ENCODE peak calls at places on chromosomes 4 and X, in five cellular contexts. K, W, M, E and S are unnamed samples.
A peak's percentile ranks its signal among the peaks of the same experiment; 100 is the strongest.

GRCh38 chrX:9897761-9898161 is 69.4 kb upstream of the CLDN34 start:
- DNase-seq in M (peak; percentile 64), K (no peak), W (no peak), E (peak; percentile 93), S (no peak)

GRCh38 chrX:11724122-11725017 is 33.7 kb upstream of the MSL3 start:
- DNase-seq in M (peak; percentile 75), K (peak; percentile 21), W (no peak), E (peak; percentile 48), S (no peak)

GRCh38 chr4:172344266-172344772 is 531.1 kb downstream of the GALNTL6 start:
- DNase-seq in E (no peak), W (no peak), M (no peak), K (no peak), S (no peak)

GRCh38 chr4:15756361-15756861 is 21.7 kb upstream of the CD38 start:
- DNase-seq in W (no peak), M (peak; percentile 20), K (no peak), E (peak; percentile 80), S (no peak)

GRCh38 chr4:60133414-60133813 is 1066.7 kb upstream of the ADGRL3 start:
- DNase-seq in W (no peak), M (no peak), E (peak; percentile 23), K (no peak), S (no peak)

GRCh38 chrX:109987884-109988283 is 15.0 kb upstream of the TMEM164 start:
- DNase-seq in E (no peak), W (no peak), M (no peak), K (no peak), S (no peak)

GRCh38 chrX:3371163-3371562 is 24.7 kb upstream of the MXRA5 start:
- DNase-seq in W (no peak), E (no peak), M (no peak), K (no peak), S (no peak)

GRCh38 chr4:26132858-26133257 is 188.0 kb upstream of the RBPJ start:
- DNase-seq in E (no peak), W (no peak), M (no peak), K (peak; percentile 38), S (no peak)

GRCh38 chr4:186557486-186557885 is 2.1 kb upstream of the MTNR1A start:
- DNase-seq in W (no peak), K (no peak), E (peak; percentile 84), M (peak; percentile 87), S (no peak)

GRCh38 chr4:166044871-166045270 is 171.8 kb downstream of the TLL1 start:
- DNase-seq in M (no peak), K (no peak), W (no peak), E (no peak), S (no peak)

GRCh38 chr4:121150486-121150885 is 13.6 kb downstream of the TNIP3 start:
- DNase-seq in E (no peak), K (no peak), W (no peak), M (no peak), S (no peak)

GRCh38 chr4:157128395-157128794 is 52.4 kb downstream of the GLRB start:
- DNase-seq in K (peak; percentile 4), E (peak; percentile 42), W (no peak), M (peak; percentile 32), S (no peak)

GRCh38 chr4:55866973-55867574 is 13.6 kb downstream of the EXOC1 start:
- DNase-seq in E (peak; percentile 84), M (peak; percentile 83), W (no peak), K (peak; percentile 77), S (no peak)

GRCh38 chrX:91435465-91435864 is 826 bp downstream of the PABPC5 start:
- DNase-seq in E (no peak), W (no peak), K (peak; percentile 3), M (peak; percentile 42), S (no peak)

GRCh38 chrX:13226214-13226613 is 93.6 kb downstream of the ATXN3L start:
- DNase-seq in E (no peak), M (no peak), W (no peak), K (no peak), S (no peak)

GRCh38 chr4:48635310-48635709 is 144.8 kb downstream of the FRYL start:
- DNase-seq in K (no peak), W (no peak), E (peak; percentile 44), M (no peak), S (no peak)

GRCh38 chr4:168737441-168738176 is 240.8 kb downstream of the PALLD start:
- DNase-seq in K (no peak), E (peak; percentile 62), M (peak; percentile 53), W (no peak), S (no peak)

GRCh38 chr4:70326052-70326451 is 8.7 kb upstream of the CABS1 start:
- DNase-seq in M (no peak), E (no peak), W (no peak), K (no peak), S (no peak)

GRCh38 chrX:70444326-70445196 is at the start of gene DLG3:
- DNase-seq in K (peak; percentile 84), M (peak; percentile 59), W (no peak), E (peak; percentile 26), S (peak; percentile 77)

GRCh38 chr4:90081432-90082195 is 45.6 kb upstream of the CCSER1 start:
- DNase-seq in E (no peak), W (no peak), M (no peak), K (peak; percentile 13), S (no peak)

GRCh38 chrX:50097121-50097520 is 103.7 kb downstream of the AKAP4 start:
- DNase-seq in K (no peak), E (no peak), M (no peak), W (no peak), S (no peak)

GRCh38 chr4:8639021-8639420 is 46.5 kb downstream of the CPZ start:
- DNase-seq in E (no peak), W (no peak), M (no peak), K (no peak), S (no peak)

GRCh38 chr4:156767911-156768415 is 203.6 kb downstream of the PDGFC start:
- DNase-seq in W (no peak), E (no peak), M (no peak), K (no peak), S (no peak)

GRCh38 chr4:153267013-153267412 is 62.8 kb downstream of the TRIM2 start:
- DNase-seq in E (peak; percentile 82), K (no peak), M (no peak), W (no peak), S (no peak)

GRCh38 chrX:132180929-132181328 is 38.3 kb downstream of the RAP2C start:
- DNase-seq in M (no peak), K (no peak), W (no peak), E (no peak), S (no peak)

GRCh38 chr4:141077611-141078225 is 55.6 kb downstream of the RNF150 start:
- DNase-seq in M (peak; percentile 57), E (no peak), W (no peak), K (peak; percentile 16), S (peak; percentile 64)

GRCh38 chr4:64158648-64159326 is 250.5 kb downstream of the TECRL start:
- DNase-seq in K (peak; percentile 86), M (peak; percentile 87), E (peak; percentile 72), W (no peak), S (no peak)

GRCh38 chrX:373641-374471 is 12.9 kb downstream of the PPP2R3B start:
- DNase-seq in W (no peak), K (peak; percentile 83), E (peak; percentile 42), M (peak; percentile 51), S (no peak)

GRCh38 chrX:46665232-46666162 is 91.9 kb downstream of the CHST7 start:
- DNase-seq in E (no peak), M (no peak), W (no peak), K (no peak), S (no peak)

GRCh38 chr4:185640809-185641675 is 105.7 kb upstream of the PDLIM3 start:
- DNase-seq in W (no peak), K (peak; percentile 85), M (peak; percentile 45), E (peak; percentile 76), S (no peak)

GRCh38 chr4:15989431-15989830 is 26.5 kb upstream of the FGFBP2 start:
- DNase-seq in E (no peak), W (no peak), M (no peak), K (no peak), S (no peak)

GRCh38 chrX:10160221-10160620 is 3.4 kb downstream of the CLCN4 start:
- DNase-seq in K (no peak), E (no peak), M (no peak), W (no peak), S (no peak)

GRCh38 chrX:17377795-17378194 is 2.8 kb downstream of the NHS start:
- DNase-seq in M (no peak), W (no peak), K (no peak), E (no peak), S (no peak)

DNA sequence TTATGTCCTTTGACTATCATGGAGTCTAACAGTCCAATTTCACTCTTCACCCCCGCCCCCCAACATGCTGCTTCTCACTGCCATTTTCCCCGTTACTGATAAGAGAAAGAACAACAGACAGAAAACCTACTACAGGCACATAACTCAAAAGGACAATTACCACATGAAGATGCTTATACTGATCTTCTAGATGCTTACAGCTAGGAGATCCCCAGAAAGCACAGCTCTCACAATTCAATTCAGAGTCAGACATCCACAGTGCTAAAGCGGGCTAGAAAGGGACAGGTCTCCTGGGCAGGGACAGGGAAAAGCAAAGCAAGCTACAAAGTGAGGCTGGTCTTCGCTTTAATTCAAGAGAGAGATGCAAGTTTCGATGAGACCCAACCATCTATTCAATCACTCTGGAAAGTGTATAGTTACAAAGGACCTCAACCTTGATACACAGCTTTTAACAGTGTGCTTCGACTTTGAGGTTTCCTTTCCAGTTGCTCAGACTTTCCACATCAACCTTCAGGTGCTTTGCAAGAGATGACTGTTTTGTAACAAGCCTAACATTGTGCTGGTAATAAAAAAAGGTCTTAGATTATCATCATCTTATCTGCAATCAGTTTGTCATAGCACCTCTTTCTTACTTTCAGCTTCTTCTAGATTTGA is 60.9 kb downstream of the LEF1 start:
- DNase-seq in M (no peak), W (no peak), E (no peak), K (no peak), S (no peak)
- H3K4me3 ChIP-seq in M (no peak overlapping the region), W (no peak overlapping the region), E (no peak overlapping the region), K (no peak overlapping the region), S (no peak overlapping the region)

GRCh38 chr4:102612824-102613366 is 111.7 kb downstream of the NFKB1 start:
- DNase-seq in W (no peak), K (no peak), M (no peak), E (no peak), S (no peak)
- H3K27ac ChIP-seq in W (peak overlapping the region; percentile 49), K (no peak overlapping the region), M (no peak overlapping the region), E (no peak overlapping the region), S (no peak overlapping the region)

DNA sequence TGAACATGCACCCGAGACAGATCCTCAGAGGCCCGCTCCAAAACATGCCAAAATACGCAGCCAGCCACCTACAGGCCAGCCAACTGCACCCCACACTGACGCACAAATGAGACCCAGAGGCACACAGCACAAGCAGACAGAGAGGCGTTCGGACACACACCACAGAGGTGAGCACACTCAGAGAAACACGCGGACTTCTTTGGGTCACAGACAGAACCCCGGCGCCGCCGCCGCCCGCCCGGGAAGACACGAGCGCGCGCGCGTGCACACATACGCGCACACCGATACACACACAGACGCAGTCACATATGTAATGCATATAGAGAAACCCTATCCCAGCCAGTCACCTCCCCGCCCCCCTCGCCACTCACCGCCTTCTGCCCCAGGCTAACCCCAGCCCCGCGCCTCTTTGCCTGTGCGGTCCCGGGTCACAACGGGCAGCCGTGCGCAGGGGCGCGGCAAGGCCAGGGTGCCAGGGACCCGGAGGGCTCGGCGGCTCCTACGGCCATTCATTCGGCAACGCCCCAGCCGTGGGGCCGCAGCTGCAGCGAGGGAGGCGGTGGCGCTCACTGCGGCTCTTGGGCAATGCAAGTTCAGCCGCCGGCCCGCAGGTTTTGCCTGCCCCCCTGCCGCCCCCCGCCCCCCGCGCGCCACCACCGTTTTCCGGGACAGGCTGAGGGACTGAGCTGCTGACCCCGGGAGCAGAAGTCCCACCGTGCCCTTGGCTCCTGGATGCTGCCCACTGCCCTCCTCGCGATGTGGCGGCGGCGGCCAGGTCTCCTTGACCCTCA is 532 bp downstream of the SEPTIN6 start:
- DNase-seq in M (peak; percentile 69), E (peak; percentile 54), K (no peak), W (peak; percentile 52), S (peak; percentile 47)
- H3K4me3 ChIP-seq in M (peak overlapping the region; percentile 96), E (peak overlapping the region; percentile 73), K (peak overlapping the region; percentile 72), W (peak overlapping the region; percentile 68), S (peak overlapping the region; percentile 64)

GRCh38 chrX:106927023-106927422 is 6.8 kb downstream of the CLDN2 start:
- DNase-seq in E (no peak), K (no peak), M (no peak), W (no peak), S (no peak)
- H3K27ac ChIP-seq in E (no peak overlapping the region), K (no peak overlapping the region), M (no peak overlapping the region), W (peak overlapping the region; percentile 77), S (no peak overlapping the region)